ENCODE peak calls at places on chromosomes 4 and X, in nine cellular contexts. A is CD8-positive, alpha-beta memory T cell; O is tibial nerve; V is transverse colon; S is endodermal cell; U is iPS DF 6.9; M is effector memory CD4-positive, alpha-beta T cell; L is right cardiac atrium; B is CD8-positive, alpha-beta T cell. H is an unnamed sample. For H3K4me1, the result is how much of the 10 kb centered on the place peaks cover.

GRCh38 chrX:124895947-124896346 is 423.7 kb upstream of the TEX13C start:
- DNase-seq in A (no peak), O (no peak), V (no peak), S (no peak), U (no peak), M (no peak), L (no peak), B (no peak), H (no peak)

GRCh38 chrX:21738145-21738949 is 19.6 kb downstream of the SMPX start:
- DNase-seq in A (no peak), O (no peak), V (no peak), S (peak), U (peak), M (no peak), L (no peak), B (no peak), H (no peak)

GRCh38 chrX:4572652-4573051 is 859.2 kb upstream of the PRKX start:
- DNase-seq in A (no peak), O (no peak), V (no peak), S (no peak), U (no peak), M (no peak), L (no peak), B (no peak), H (no peak)

GRCh38 chr4:145909331-145909730 is 29.3 kb downstream of the ZNF827 start:
- DNase-seq in A (no peak), O (no peak), V (peak), S (peak), U (peak), M (no peak), L (peak), B (no peak), H (no peak)

GRCh38 chrX:72020788-72021187 is 110.1 kb downstream of the NHSL2 start:
- DNase-seq in A (no peak), O (no peak), V (no peak), S (peak), U (no peak), M (no peak), L (no peak), B (no peak), H (no peak)

GRCh38 chrX:136574548-136574947 is 42.5 kb downstream of the VGLL1 start:
- DNase-seq in A (no peak), O (no peak), V (no peak), S (no peak), U (no peak), M (no peak), L (no peak), B (no peak), H (no peak)

GRCh38 chrX:109797311-109797975 is 64.4 kb upstream of the ACSL4 start:
- DNase-seq in A (no peak), O (no peak), V (no peak), S (no peak), U (no peak), M (no peak), L (no peak), B (no peak), H (no peak)

GRCh38 chr4:84939111-84939510 is 27.4 kb downstream of the WDFY3 start:
- DNase-seq in A (no peak), O (no peak), V (no peak), S (no peak), U (no peak), M (no peak), L (no peak), B (no peak), H (no peak)

GRCh38 chr4:28313729-28314713 is 1453.4 kb downstream of the STIM2 start:
- DNase-seq in A (no peak), O (no peak), V (no peak), S (no peak), U (no peak), M (no peak), L (no peak), B (no peak), H (no peak)

GRCh38 chr4:166499820-166500219 is 626.8 kb downstream of the TLL1 start:
- DNase-seq in A (no peak), O (no peak), V (no peak), S (no peak), U (no peak), M (no peak), L (no peak), B (no peak), H (no peak)

GRCh38 chr4:3834186-3834920 is 68.2 kb downstream of the ADRA2C start:
- DNase-seq in A (no peak), O (no peak), V (no peak), S (peak), U (no peak), M (no peak), L (no peak), B (no peak), H (no peak)

GRCh38 chr4:147286846-147287587 is 193.9 kb upstream of the EDNRA start:
- DNase-seq in A (no peak), O (no peak), V (no peak), S (no peak), U (no peak), M (no peak), L (no peak), B (no peak), H (no peak)

GRCh38 chrX:134512566-134512965 is 52.6 kb downstream of the HPRT1 start:
- DNase-seq in A (no peak), O (no peak), V (no peak), S (no peak), U (no peak), M (no peak), L (no peak), B (no peak), H (no peak)

GRCh38 chr4:7828926-7829325 is 110.7 kb downstream of the AFAP1 start:
- DNase-seq in A (no peak), O (no peak), V (no peak), S (no peak), U (no peak), M (peak), L (no peak), B (no peak), H (no peak)

GRCh38 chr4:8538703-8539567 is 41.3 kb upstream of the GPR78 start:
- DNase-seq in A (no peak), O (no peak), V (no peak), S (no peak), U (no peak), M (no peak), L (no peak), B (no peak), H (no peak)

GRCh38 chr4:186298034-186298647 is 32.2 kb downstream of the F11 start:
- DNase-seq in A (no peak), O (no peak), V (no peak), S (peak), U (no peak), M (no peak), L (no peak), B (no peak), H (no peak)

GRCh38 chrX:45850775-45851433 is 650.2 kb upstream of the DIPK2B start:
- DNase-seq in A (peak), O (no peak), V (peak), S (peak), U (no peak), M (no peak), L (no peak), B (peak), H (peak)

GRCh38 chr4:23878912-23879732 is 10.7 kb downstream of the PPARGC1A start:
- DNase-seq in A (no peak), O (no peak), V (no peak), S (peak), U (no peak), M (no peak), L (no peak), B (no peak), H (no peak)

GRCh38 chr4:23884261-23884660 is 5.6 kb downstream of the PPARGC1A start:
- DNase-seq in A (no peak), O (no peak), V (no peak), S (no peak), U (no peak), M (no peak), L (no peak), B (no peak), H (no peak)

GRCh38 chr4:23881052-23881501 is 8.8 kb downstream of the PPARGC1A start:
- DNase-seq in A (no peak), O (no peak), V (no peak), S (no peak), U (no peak), M (no peak), L (no peak), B (no peak), H (no peak)

GRCh38 chr4:23882976-23883531 is 6.8 kb downstream of the PPARGC1A start:
- DNase-seq in A (no peak), O (no peak), V (no peak), S (no peak), U (no peak), M (no peak), L (no peak), B (no peak), H (no peak)

GRCh38 chr4:23881674-23882337 is 8.0 kb downstream of the PPARGC1A start:
- DNase-seq in A (no peak), O (no peak), V (no peak), S (no peak), U (no peak), M (no peak), L (no peak), B (no peak), H (no peak)
- H3K4me1 ChIP-seq in A (under half), O (under half), V (under half), S (under half), U (under half), M (under half), L (under half), B (under half), H (under half)

DNA sequence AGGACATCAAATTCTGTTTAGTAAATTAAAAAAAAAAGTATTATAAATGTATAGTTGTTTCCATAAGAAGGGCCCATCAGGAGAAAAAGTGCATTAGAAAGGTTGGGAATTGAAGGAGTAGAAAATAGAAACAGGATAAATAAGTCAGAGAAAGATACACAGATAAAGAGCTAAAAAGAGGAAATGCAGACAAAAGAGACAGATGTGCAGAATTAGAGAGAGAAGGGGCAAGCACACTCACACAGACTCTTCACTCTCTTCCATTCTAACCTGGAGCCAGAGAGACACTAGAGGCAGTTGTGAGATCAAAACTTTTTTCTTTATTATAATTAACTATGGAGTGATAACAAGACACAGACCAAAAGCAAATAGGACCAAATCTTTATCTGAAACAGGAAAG is 134.1 kb downstream of the CEP135 start:
- DNase-seq in A (no peak), O (no peak), V (no peak), S (no peak), U (no peak), M (no peak), L (no peak), B (no peak), H (no peak)
- H3K4me1 ChIP-seq in A (under half), O (under half), V (under half), S (under half), U (under half), M (under half), L (under half), B (under half), H (under half)

GRCh38 chr4:143390764-143391163 is 54.1 kb downstream of the GAB1 start:
- DNase-seq in A (no peak), O (no peak), V (peak), S (no peak), U (no peak), M (no peak), L (no peak), B (no peak), H (no peak)
- H3K4me1 ChIP-seq in A (under half), O (half or more), V (under half), S (under half), U (under half), M (under half), L (under half), B (under half), H (under half)

DNA sequence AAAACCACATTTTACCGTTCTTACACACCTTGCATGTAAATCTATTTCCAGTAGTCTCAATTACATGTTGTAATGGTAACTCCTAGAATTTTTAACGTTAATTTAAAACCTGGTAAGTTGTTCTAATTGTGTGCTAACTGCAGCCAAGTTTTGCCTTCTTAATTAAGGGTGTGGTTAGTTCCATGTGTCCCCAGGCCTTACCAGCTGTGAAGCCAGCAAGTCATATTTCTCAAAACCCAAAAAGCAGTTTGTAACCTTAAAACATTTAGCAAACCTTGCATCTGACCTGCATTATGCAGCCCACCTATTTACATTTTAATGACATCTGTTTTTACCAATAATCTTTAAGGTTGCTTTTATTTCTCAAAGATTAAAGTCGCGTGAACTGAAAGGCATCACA is 18.4 kb upstream of the FAM47E start:
- DNase-seq in A (no peak), O (no peak), V (no peak), S (no peak), U (no peak), M (no peak), L (no peak), B (no peak), H (no peak)
- H3K4me1 ChIP-seq in A (under half), O (under half), V (under half), S (under half), U (under half), M (under half), L (under half), B (under half), H (under half)

DNA sequence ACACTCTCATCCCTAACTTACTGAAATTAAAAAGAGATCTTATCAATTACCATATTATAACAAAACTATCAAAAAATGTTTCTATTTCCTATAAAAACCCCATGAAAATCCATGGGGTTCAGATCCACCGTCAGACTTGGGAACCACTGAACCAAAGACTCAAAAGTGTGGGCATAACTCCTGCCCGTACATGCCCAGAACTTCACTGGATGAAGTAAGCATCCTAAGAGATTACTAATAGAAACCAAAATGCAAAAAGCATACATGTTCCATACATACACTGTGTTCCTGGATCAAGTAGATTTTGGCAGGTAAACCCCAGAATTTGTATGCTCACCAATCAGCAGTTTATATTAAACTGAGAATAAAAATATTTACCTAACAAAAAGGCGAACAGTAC is 66.1 kb downstream of the PRSS12 start:
- DNase-seq in A (no peak), O (no peak), V (no peak), S (no peak), U (no peak), M (no peak), L (no peak), B (no peak), H (no peak)
- H3K4me1 ChIP-seq in A (under half), O (under half), V (under half), S (under half), U (under half), M (under half), L (under half), B (under half), H (under half)

GRCh38 chr4:167885071-167885470 is 207.3 kb upstream of the ANXA10 start:
- DNase-seq in A (no peak), O (no peak), V (no peak), S (no peak), U (no peak), M (no peak), L (no peak), B (no peak), H (no peak)

GRCh38 chr4:167887726-167888125 is 204.6 kb upstream of the ANXA10 start:
- DNase-seq in A (no peak), O (no peak), V (no peak), S (peak), U (no peak), M (no peak), L (no peak), B (no peak), H (no peak)

GRCh38 chr4:167885872-167886271 is 206.5 kb upstream of the ANXA10 start:
- DNase-seq in A (no peak), O (no peak), V (no peak), S (no peak), U (no peak), M (no peak), L (no peak), B (no peak), H (no peak)

GRCh38 chr4:167890226-167890625 is 202.1 kb upstream of the ANXA10 start:
- DNase-seq in A (no peak), O (no peak), V (no peak), S (no peak), U (no peak), M (no peak), L (no peak), B (no peak), H (no peak)
- H3K4me1 ChIP-seq in A (under half), O (under half), V (under half), S (under half), U (under half), M (under half), L (under half), B (under half), H (under half)

GRCh38 chr4:10109995-10110670 is 6.5 kb downstream of the WDR1 start:
- DNase-seq in A (no peak), O (no peak), V (no peak), S (no peak), U (no peak), M (no peak), L (peak), B (no peak), H (no peak)
- H3K4me1 ChIP-seq in A (half or more), O (half or more), V (half or more), S (under half), U (under half), M (half or more), L (under half), B (half or more), H (half or more)

GRCh38 chr4:40846556-40846955 is 96.8 kb downstream of the NSUN7 start:
- DNase-seq in A (no peak), O (no peak), V (no peak), S (no peak), U (no peak), M (no peak), L (no peak), B (no peak), H (no peak)

GRCh38 chr4:40848981-40849380 is 99.2 kb downstream of the NSUN7 start:
- DNase-seq in A (no peak), O (no peak), V (no peak), S (no peak), U (no peak), M (no peak), L (no peak), B (no peak), H (no peak)

GRCh38 chr4:40845136-40845910 is 95.6 kb downstream of the NSUN7 start:
- DNase-seq in A (no peak), O (no peak), V (no peak), S (no peak), U (no peak), M (no peak), L (no peak), B (no peak), H (no peak)

GRCh38 chr4:40850496-40850895 is 100.7 kb downstream of the NSUN7 start:
- DNase-seq in A (no peak), O (no peak), V (no peak), S (no peak), U (no peak), M (no peak), L (no peak), B (no peak), H (no peak)

DNA sequence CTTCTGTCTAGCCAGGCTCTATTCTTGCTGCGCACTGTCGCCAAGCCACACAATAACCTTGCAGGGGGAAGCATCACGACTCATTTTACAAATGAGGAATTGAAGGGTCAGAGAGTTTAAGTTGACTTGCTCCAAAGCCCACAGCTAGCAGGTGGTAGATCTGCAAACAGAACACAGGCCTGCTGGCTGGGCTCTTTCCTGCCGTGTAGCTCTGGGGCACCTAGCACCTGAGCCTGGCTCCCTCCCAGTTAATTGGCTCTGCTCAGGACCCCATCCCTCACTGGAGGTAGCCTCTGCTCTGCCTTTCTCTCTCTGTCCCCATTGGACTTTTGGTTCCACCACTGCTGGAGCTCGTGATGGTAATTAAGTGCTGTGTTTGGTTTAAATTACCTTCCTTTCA is 98.5 kb downstream of the NSUN7 start:
- DNase-seq in A (no peak), O (no peak), V (no peak), S (peak), U (no peak), M (no peak), L (no peak), B (no peak), H (no peak)
- H3K4me1 ChIP-seq in A (under half), O (under half), V (under half), S (under half), U (under half), M (under half), L (under half), B (under half), H (under half)